ENCODE peak calls at places on chromosomes 7 and 10, in six cellular contexts. One of them, this sample, is unnamed.

GRCh38 chr10:128848807-128849206 is 618.2 kb upstream of the MGMT start:
- DNase-seq in tibial artery: no peak
- DNase-seq in body of pancreas: no peak
- DNase-seq in NCI-H2029: no peak
- DNase-seq in NCI-H1930: no peak
- DNase-seq in cardiac fibroblast: no peak
- DNase-seq in this sample: no peak

GRCh38 chr10:25048463-25048862 is 32.1 kb downstream of the THNSL1 start:
- DNase-seq in tibial artery: no peak
- DNase-seq in body of pancreas: peak
- DNase-seq in NCI-H2029: no peak
- DNase-seq in NCI-H1930: no peak
- DNase-seq in cardiac fibroblast: peak
- DNase-seq in this sample: no peak

GRCh38 chr10:99396471-99396870 is 34.0 kb downstream of the GOT1 start:
- DNase-seq in tibial artery: no peak
- DNase-seq in body of pancreas: no peak
- DNase-seq in NCI-H2029: no peak
- DNase-seq in NCI-H1930: no peak
- DNase-seq in cardiac fibroblast: peak
- DNase-seq in this sample: no peak

GRCh38 chr10:89458289-89458688 is 43.9 kb downstream of the IFIT5 start:
- DNase-seq in tibial artery: no peak
- DNase-seq in body of pancreas: no peak
- DNase-seq in NCI-H2029: no peak
- DNase-seq in NCI-H1930: no peak
- DNase-seq in cardiac fibroblast: peak
- DNase-seq in this sample: no peak

GRCh38 chr10:132175907-132176581 is 10.7 kb upstream of the DPYSL4 start:
- DNase-seq in tibial artery: no peak
- DNase-seq in body of pancreas: no peak
- DNase-seq in NCI-H2029: no peak
- DNase-seq in NCI-H1930: no peak
- DNase-seq in cardiac fibroblast: no peak
- DNase-seq in this sample: peak

GRCh38 chr10:92110039-92110794 is 180.7 kb downstream of the CPEB3 start:
- DNase-seq in tibial artery: no peak
- DNase-seq in body of pancreas: no peak
- DNase-seq in NCI-H2029: no peak
- DNase-seq in NCI-H1930: no peak
- DNase-seq in cardiac fibroblast: peak
- DNase-seq in this sample: no peak

GRCh38 chr10:111996103-111996502 is 187.5 kb downstream of the GPAM start:
- DNase-seq in tibial artery: no peak
- DNase-seq in body of pancreas: no peak
- DNase-seq in NCI-H2029: no peak
- DNase-seq in NCI-H1930: no peak
- DNase-seq in cardiac fibroblast: no peak
- DNase-seq in this sample: no peak

GRCh38 chr10:79053081-79053434 is 15.7 kb upstream of the ZMIZ1 start:
- DNase-seq in tibial artery: peak
- DNase-seq in body of pancreas: no peak
- DNase-seq in NCI-H2029: no peak
- DNase-seq in NCI-H1930: no peak
- DNase-seq in cardiac fibroblast: no peak
- DNase-seq in this sample: no peak

GRCh38 chr10:26488344-26488743 is 50.2 kb downstream of the APBB1IP start:
- DNase-seq in tibial artery: no peak
- DNase-seq in body of pancreas: no peak
- DNase-seq in NCI-H2029: no peak
- DNase-seq in NCI-H1930: no peak
- DNase-seq in cardiac fibroblast: no peak
- DNase-seq in this sample: no peak

GRCh38 chr10:132884041-132884440 is 58.3 kb downstream of the CFAP46 start:
- DNase-seq in tibial artery: peak
- DNase-seq in body of pancreas: peak
- DNase-seq in NCI-H2029: no peak
- DNase-seq in NCI-H1930: no peak
- DNase-seq in cardiac fibroblast: no peak
- DNase-seq in this sample: peak

GRCh38 chr10:11403116-11403515 is 208.3 kb downstream of the USP6NL start:
- DNase-seq in tibial artery: no peak
- DNase-seq in body of pancreas: no peak
- DNase-seq in NCI-H2029: no peak
- DNase-seq in NCI-H1930: no peak
- DNase-seq in cardiac fibroblast: no peak
- DNase-seq in this sample: no peak

GRCh38 chr7:89002942-89003618 is 207.5 kb upstream of the TEX47 start:
- DNase-seq in tibial artery: no peak
- DNase-seq in body of pancreas: no peak
- DNase-seq in NCI-H2029: no peak
- DNase-seq in NCI-H1930: no peak
- DNase-seq in cardiac fibroblast: peak
- DNase-seq in this sample: no peak

This sample was measured in Right ventricle myocardium superior.